ENCODE peak calls at places on chromosomes 2 and 18, in nine cellular contexts. I, D, Q, W, P, B, V, Y and O are unnamed samples.

GRCh38 chr2:46967990-46968647 is 52.5 kb upstream of the MCFD2 start:
- DNase-seq in P (peak), V (peak), I (peak), W (no peak), Q (no peak), Y (peak), B (peak), D (peak), O (no peak)

GRCh38 chr2:146246017-146246733 is 1598.7 kb upstream of the ACVR2A start:
- DNase-seq in Y (peak), I (no peak), Q (no peak), P (no peak), D (no peak), B (no peak), W (no peak), V (no peak), O (no peak)

GRCh38 chr2:102872388-102872787 is 110.6 kb downstream of the TMEM182 start:
- DNase-seq in I (no peak), P (no peak), Q (no peak), W (no peak), V (no peak), B (no peak), Y (no peak), D (no peak), O (no peak)

GRCh38 chr2:234341332-234341985 is 155.4 kb downstream of the ARL4C start:
- DNase-seq in Q (no peak), I (no peak), P (no peak), Y (peak), B (no peak), V (no peak), W (no peak), D (no peak), O (no peak)

GRCh38 chr2:30178618-30179404 is 32.0 kb downstream of the YPEL5 start:
- DNase-seq in W (no peak), Y (no peak), D (no peak), P (peak), Q (no peak), B (peak), I (peak), V (no peak), O (peak)

GRCh38 chr2:178109813-178110212 is 2.4 kb upstream of the RBM45 start:
- DNase-seq in V (no peak), Q (no peak), Y (peak), B (no peak), P (no peak), D (no peak), I (no peak), W (peak), O (no peak)

GRCh38 chr18:62420513-62421209 is 95.6 kb downstream of the TNFRSF11A start:
- DNase-seq in W (peak), Y (peak), B (no peak), P (no peak), V (no peak), Q (no peak), I (peak), D (no peak), O (peak)

GRCh38 chr2:203720922-203721672 is 14.7 kb downstream of the CD28 start:
- DNase-seq in V (no peak), Y (no peak), P (no peak), Q (no peak), B (no peak), D (no peak), I (no peak), W (no peak), O (no peak)

GRCh38 chr18:13660510-13660909 is 65.8 kb downstream of the FAM210A start:
- DNase-seq in Q (no peak), P (no peak), V (no peak), D (no peak), W (no peak), I (no peak), Y (no peak), B (no peak), O (no peak)

GRCh38 chr2:41872646-41873045 is 175.2 kb upstream of the PKDCC start:
- DNase-seq in Q (no peak), W (no peak), Y (peak), D (no peak), I (no peak), V (no peak), P (no peak), B (no peak), O (no peak)

GRCh38 chr2:5743992-5744391 is 51.8 kb downstream of the SOX11 start:
- DNase-seq in V (no peak), Y (no peak), P (no peak), I (no peak), D (no peak), Q (no peak), B (no peak), W (no peak), O (no peak)

GRCh38 chr18:23784811-23785245 is 95.6 kb downstream of the LAMA3 start:
- DNase-seq in Y (peak), Q (no peak), V (no peak), W (no peak), P (no peak), B (no peak), I (no peak), D (no peak), O (no peak)

GRCh38 chr18:421236-422155 is 79.0 kb downstream of the COLEC12 start:
- DNase-seq in Y (peak), I (no peak), D (no peak), Q (no peak), V (no peak), B (no peak), W (no peak), P (no peak), O (no peak)

GRCh38 chr2:23862716-23863426 is 64.1 kb downstream of the ATAD2B start:
- DNase-seq in Q (no peak), D (no peak), P (no peak), B (no peak), W (no peak), I (no peak), Y (no peak), V (no peak), O (no peak)

GRCh38 chr2:19559596-19560240 is 201.3 kb upstream of the OSR1 start:
- DNase-seq in D (no peak), Q (no peak), B (no peak), I (no peak), Y (no peak), V (no peak), W (peak), P (no peak), O (no peak)

GRCh38 chr18:21575656-21576055 is 24.8 kb downstream of the ESCO1 start:
- DNase-seq in W (no peak), B (no peak), Y (no peak), P (no peak), D (no peak), I (no peak), Q (no peak), V (no peak), O (no peak)

GRCh38 chr2:39142904-39143617 is 22.2 kb upstream of the SOS1 start:
- DNase-seq in I (no peak), P (no peak), D (no peak), Y (no peak), W (no peak), B (no peak), V (no peak), Q (no peak), O (no peak)

GRCh38 chr18:47260138-47260923 is 8.9 kb upstream of the SKOR2 start:
- DNase-seq in P (peak), V (no peak), I (peak), Y (peak), B (no peak), W (no peak), Q (no peak), D (peak), O (peak)

GRCh38 chr18:69564602-69565001 is 163.9 kb downstream of the DOK6 start:
- DNase-seq in P (no peak), D (no peak), Y (no peak), B (no peak), I (no peak), V (no peak), Q (no peak), W (no peak), O (no peak)

GRCh38 chr2:190769258-190769657 is 111.4 kb upstream of the GLS start:
- DNase-seq in D (no peak), Y (no peak), V (no peak), B (no peak), Q (no peak), W (no peak), I (no peak), P (no peak), O (no peak)

DNA sequence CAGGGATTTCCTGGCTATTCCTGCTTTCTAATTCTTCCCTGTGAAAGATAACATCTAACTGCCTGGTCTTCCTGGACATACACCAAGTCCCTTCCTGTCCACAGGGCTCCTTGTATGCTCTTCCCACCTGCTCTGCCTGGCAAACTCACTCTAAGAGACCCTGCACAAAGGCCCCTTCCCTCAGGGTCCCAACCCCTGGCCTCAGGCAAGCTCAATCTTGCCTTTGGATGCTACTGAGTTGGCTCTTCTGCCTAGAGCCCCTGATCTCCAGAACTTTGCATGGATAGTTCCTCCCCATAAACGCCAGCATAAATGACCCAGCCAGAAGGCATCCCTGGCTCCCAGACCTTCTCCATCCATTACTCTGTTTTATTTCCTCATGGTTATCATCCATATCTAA is 98.3 kb upstream of the OTOS start:
- DNase-seq in D (no peak), Y (no peak), Q (no peak), B (peak), W (no peak), P (no peak), I (peak), V (peak), O (peak)
- H3K27ac ChIP-seq in D (no peak), Y (peak), Q (no peak), B (peak), W (no peak), P (no peak), I (no peak), V (no peak), O (peak)

GRCh38 chr2:217935245-217935879 is 67.4 kb downstream of the TNS1 start:
- DNase-seq in W (no peak), B (no peak), I (no peak), Y (peak), V (no peak), Q (no peak), D (peak), P (no peak), O (peak)
- H3K27ac ChIP-seq in W (no peak), B (peak), I (peak), Y (peak), V (peak), Q (no peak), D (peak), P (peak), O (no peak)

DNA sequence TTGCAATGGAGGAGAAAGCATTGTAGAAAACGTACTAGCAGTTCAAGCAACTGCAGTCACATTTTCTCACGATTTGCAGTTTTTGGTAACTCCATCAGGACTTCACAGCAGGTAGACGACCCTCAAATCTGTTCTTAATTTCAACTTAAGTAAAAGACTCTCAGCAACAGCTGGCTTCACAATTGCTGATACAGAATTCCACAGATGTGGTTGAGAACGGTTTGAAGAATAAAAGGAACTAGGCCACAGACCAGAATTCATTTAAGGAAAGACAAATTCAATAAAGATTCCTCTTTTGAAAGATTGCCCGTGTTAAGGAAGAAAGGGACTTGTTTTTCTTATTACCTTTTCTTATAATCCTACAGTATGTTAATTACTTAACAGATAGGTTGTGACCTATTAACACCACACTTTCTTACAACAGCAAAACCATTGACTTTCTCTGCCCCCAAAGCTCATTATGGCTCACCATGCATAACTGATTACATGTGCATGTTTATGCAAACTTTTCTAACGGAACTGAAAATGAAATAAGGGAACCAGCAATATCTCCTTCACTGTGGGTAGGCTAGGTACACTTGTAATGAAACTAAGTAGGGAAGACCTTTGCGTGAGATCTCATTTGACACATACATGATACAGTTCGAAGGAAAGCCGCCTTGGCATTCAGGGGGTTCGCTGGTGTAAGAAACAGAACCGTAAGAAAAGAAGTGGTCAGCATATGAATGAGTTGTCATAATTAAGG is 4.7 kb upstream of the ZNF516 start:
- DNase-seq in V (no peak), I (no peak), Y (no peak), D (no peak), P (no peak), Q (no peak), W (no peak), B (no peak), O (no peak)
- H3K27ac ChIP-seq in V (no peak), I (no peak), Y (no peak), D (no peak), P (no peak), Q (no peak), W (no peak), B (peak), O (no peak)

GRCh38 chr2:223744580-223744979 is 92.8 kb downstream of the AP1S3 start:
- DNase-seq in B (no peak), D (no peak), I (no peak), Q (no peak), Y (peak), P (no peak), V (no peak), W (no peak), O (no peak)
- H3K27ac ChIP-seq in B (no peak), D (no peak), I (no peak), Q (no peak), Y (peak), P (no peak), V (no peak), W (no peak), O (no peak)

DNA sequence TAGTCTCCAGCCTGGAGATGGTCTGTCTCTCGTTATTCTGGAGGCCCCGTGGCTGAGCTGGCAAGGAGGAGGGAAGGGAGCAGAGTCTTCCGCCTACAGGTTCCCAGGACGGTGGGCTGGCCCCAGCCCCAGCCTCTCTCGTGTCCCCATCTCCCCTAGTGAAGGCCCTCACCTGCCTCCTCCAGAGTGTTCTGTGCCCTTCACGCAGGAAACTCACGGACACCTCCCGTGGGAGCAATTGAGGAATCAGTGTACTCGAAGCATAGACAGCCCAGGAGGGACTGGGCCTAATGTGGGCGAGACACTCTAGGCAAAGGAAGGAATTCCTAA is 123.3 kb downstream of the COPS8 start:
- DNase-seq in W (no peak), I (no peak), D (no peak), Q (no peak), P (no peak), Y (no peak), B (peak), V (peak), O (no peak)
- H3K27ac ChIP-seq in W (no peak), I (peak), D (peak), Q (no peak), P (peak), Y (peak), B (peak), V (no peak), O (no peak)